ENCODE peak calls at places on chromosomes 12 and 14, in six cellular contexts. Y is mammary epithelial cell, O is endothelial cell of umbilical vein, S is OCI-LY7, J is Peyer's patch, X is pancreas. Z is an unnamed sample.

GRCh38 chr12:113040722-113041168 is 15.8 kb upstream of the DTX1 start:
- DNase-seq in J (no peak), X (peak; percentile 37), O (peak; percentile 72), S (no peak), Y (peak; percentile 98), Z (no peak)

GRCh38 chr14:20376071-20376588 is 32.7 kb downstream of the PARP2 start:
- DNase-seq in O (no peak), Y (no peak), J (peak; percentile 88), X (no peak), S (no peak), Z (no peak)

GRCh38 chr14:75254381-75254821 is 24.2 kb upstream of the FOS start:
- DNase-seq in J (peak; percentile 87), Y (peak; percentile 99), O (no peak), X (peak; percentile 72), S (no peak), Z (no peak)

GRCh38 chr14:69999246-69999645 is 120.0 kb downstream of the SMOC1 start:
- DNase-seq in X (peak; percentile 79), O (peak; percentile 77), Y (peak; percentile 100), J (no peak), S (no peak), Z (no peak)

GRCh38 chr14:92651793-92652382 is 96.5 kb downstream of the LGMN start:
- DNase-seq in J (peak; percentile 69), Y (no peak), X (peak; percentile 48), O (no peak), S (no peak), Z (peak; percentile 52)

GRCh38 chr14:99758121-99758871 is 34.9 kb upstream of the EML1 start:
- DNase-seq in J (peak; percentile 39), Y (peak; percentile 84), O (peak; percentile 84), X (no peak), S (no peak), Z (no peak)

GRCh38 chr12:95836185-95836609 is 22.6 kb upstream of the SNRPF start:
- DNase-seq in Y (peak; percentile 80), X (no peak), S (no peak), O (peak; percentile 87), J (no peak), Z (no peak)

GRCh38 chr14:69441948-69442347 is 42.6 kb upstream of the PLEKHD1 start:
- DNase-seq in O (no peak), X (no peak), J (no peak), Y (no peak), S (peak; percentile 88), Z (no peak)

GRCh38 chr14:75418779-75419768 is 8.7 kb upstream of the JDP2 start:
- DNase-seq in Y (no peak), X (no peak), S (peak; percentile 74), J (peak; percentile 61), O (no peak), Z (no peak)

GRCh38 chr12:76310110-76310509 is 38.1 kb downstream of the BBS10 start:
- DNase-seq in O (no peak), Y (peak; percentile 72), J (no peak), X (no peak), S (no peak), Z (no peak)

GRCh38 chr14:58765375-58765774 is 127.6 kb downstream of the DACT1 start:
- DNase-seq in S (no peak), Y (no peak), O (no peak), J (no peak), X (no peak), Z (no peak)

GRCh38 chr12:29655861-29656260 is 127.9 kb downstream of the TMTC1 start:
- DNase-seq in O (no peak), S (no peak), J (no peak), X (no peak), Y (no peak), Z (no peak)

GRCh38 chr12:57611116-57611809 is at the start of gene ARHGEF25:
- DNase-seq in Y (no peak), X (peak; percentile 61), S (no peak), O (peak; percentile 24), J (peak; percentile 63), Z (no peak)

GRCh38 chr12:120825337-120825736 is 78.8 kb downstream of the SPPL3 start:
- DNase-seq in S (no peak), J (no peak), O (no peak), X (no peak), Y (no peak), Z (no peak)

GRCh38 chr12:88448337-88448944 is 131.8 kb downstream of the KITLG start:
- DNase-seq in O (no peak), X (no peak), J (no peak), Y (no peak), S (no peak), Z (no peak)

GRCh38 chr14:99468081-99468480 is 12.6 kb downstream of the SETD3 start:
- DNase-seq in J (no peak), Y (no peak), X (no peak), O (no peak), S (no peak), Z (no peak)

GRCh38 chr14:20683125-20683895 is 1.1 kb upstream of the RNASE4 start:
- DNase-seq in Y (peak; percentile 87), J (peak; percentile 75), X (peak; percentile 74), O (peak; percentile 86), S (peak; percentile 82), Z (peak; percentile 79)

GRCh38 chr14:76500011-76500410 is 124.1 kb downstream of the ESRRB start:
- DNase-seq in O (no peak), Y (no peak), X (no peak), J (no peak), S (no peak), Z (no peak)

GRCh38 chr12:55708695-55709233 is 1.1 kb upstream of the ITGA7 start:
- DNase-seq in O (no peak), X (no peak), S (no peak), J (no peak), Y (no peak), Z (no peak)

GRCh38 chr14:34971801-34972200 is 11.0 kb upstream of the SRP54 start:
- DNase-seq in S (no peak), X (no peak), Y (no peak), J (no peak), O (peak; percentile 12), Z (no peak)

GRCh38 chr12:3698218-3698974 is 54.5 kb downstream of the CRACR2A start:
- DNase-seq in S (no peak), O (peak; percentile 68), Y (peak; percentile 84), J (no peak), X (no peak), Z (no peak)

GRCh38 chr14:68283378-68284123 is 464.0 kb downstream of the RAD51B start:
- DNase-seq in J (peak; percentile 49), Y (no peak), S (peak; percentile 96), O (no peak), X (no peak), Z (peak; percentile 62)

GRCh38 chr14:87483651-87484260 is 509.2 kb downstream of the GALC start:
- DNase-seq in O (no peak), Y (peak; percentile 76), S (no peak), J (no peak), X (no peak), Z (no peak)
- H3K9me3 ChIP-seq in O (peaks cover 1% of the 10 kb centered on the region), Y (no peaks in the 10 kb centered on the region), S (no peaks in the 10 kb centered on the region), J (no peaks in the 10 kb centered on the region), X (no peaks in the 10 kb centered on the region), Z (no peaks in the 10 kb centered on the region)

GRCh38 chr12:2580821-2581220 is 213.9 kb upstream of the FKBP4 start:
- DNase-seq in J (no peak), O (no peak), S (no peak), Y (no peak), X (no peak), Z (no peak)

GRCh38 chr12:2583642-2584041 is 211.1 kb upstream of the FKBP4 start:
- DNase-seq in O (no peak), J (peak; percentile 20), S (no peak), X (no peak), Y (no peak), Z (no peak)

GRCh38 chr12:2581293-2582045 is 213.3 kb upstream of the FKBP4 start:
- DNase-seq in J (no peak), O (no peak), Y (no peak), X (no peak), S (no peak), Z (no peak)

GRCh38 chr12:2586159-2587035 is 208.4 kb upstream of the FKBP4 start:
- DNase-seq in S (no peak), O (no peak), X (no peak), Y (no peak), J (no peak), Z (no peak)

DNA sequence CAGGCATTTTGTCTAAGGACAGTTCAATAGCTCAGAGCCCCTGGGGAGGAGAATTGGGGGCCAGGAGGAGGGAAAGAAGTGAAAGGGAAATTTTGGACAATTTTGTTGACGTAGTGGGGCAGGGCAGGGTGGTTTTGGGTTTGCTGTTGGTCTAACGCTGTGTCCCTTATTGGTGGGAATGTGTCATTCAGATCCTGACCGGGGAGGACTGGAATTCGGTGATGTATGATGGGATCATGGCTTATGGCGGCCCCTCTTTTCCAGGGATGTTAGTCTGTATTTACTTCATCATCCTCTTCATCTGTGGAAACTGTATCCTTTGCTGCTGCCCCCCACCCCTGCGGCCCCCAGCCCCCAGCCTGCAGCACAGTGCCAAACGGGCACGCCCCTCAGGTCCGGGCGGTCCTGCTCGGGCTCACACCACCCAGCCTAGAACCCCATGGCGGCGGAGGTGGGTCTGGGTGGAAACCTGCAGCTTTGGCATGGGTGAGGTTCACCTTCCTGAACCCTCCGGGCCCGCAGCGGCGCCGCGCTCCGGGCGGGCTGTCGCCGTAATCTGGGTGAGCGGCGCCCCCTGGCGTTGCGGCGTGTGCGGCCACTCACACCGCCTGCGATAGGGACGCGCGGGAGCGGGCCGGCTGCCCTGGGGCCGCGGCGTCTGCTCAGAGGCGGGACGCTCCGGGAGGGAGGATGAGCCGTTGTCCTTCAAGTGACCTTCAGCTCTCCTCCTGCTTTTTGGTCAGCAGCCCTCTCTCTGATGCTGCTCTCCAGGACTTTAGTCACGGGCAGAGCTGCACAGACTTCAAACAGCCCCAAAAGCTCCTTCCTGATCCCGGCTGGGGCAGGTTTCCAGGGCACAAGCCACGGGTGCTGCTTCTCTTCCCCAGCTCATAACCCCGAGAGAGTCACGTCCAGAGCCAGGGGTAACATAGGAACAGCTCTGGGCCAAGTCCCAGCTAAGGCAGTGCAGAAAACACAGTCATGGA is 211.8 kb upstream of the FKBP4 start:
- DNase-seq in S (peak; percentile 48), O (peak; percentile 20), X (peak; percentile 21), J (peak; percentile 84), Y (peak; percentile 25), Z (peak; percentile 10)
- H3K4me3 ChIP-seq in S (no peak overlapping the region), O (no peak overlapping the region), X (peak overlapping the region; percentile 30), J (no peak overlapping the region), Y (no peak overlapping the region), Z (no peak overlapping the region)

GRCh38 chr14:104227806-104228205 is 89.4 kb downstream of the KIF26A start:
- DNase-seq in O (no peak), S (peak; percentile 33), J (no peak), X (no peak), Y (no peak), Z (no peak)

GRCh38 chr14:104229621-104230041 is 91.2 kb downstream of the KIF26A start:
- DNase-seq in S (no peak), J (no peak), Y (no peak), X (no peak), O (no peak), Z (no peak)

GRCh38 chr14:104228221-104228620 is 89.8 kb downstream of the KIF26A start:
- DNase-seq in X (no peak), Y (no peak), J (peak; percentile 39), O (no peak), S (no peak), Z (no peak)

GRCh38 chr14:104230119-104230885 is 91.9 kb downstream of the KIF26A start:
- DNase-seq in Y (no peak), O (no peak), S (no peak), X (no peak), J (peak; percentile 23), Z (no peak)

GRCh38 chr14:104228716-104229620 is 90.6 kb downstream of the KIF26A start:
- DNase-seq in Y (no peak), S (no peak), O (no peak), J (peak; percentile 43), X (no peak), Z (no peak)
- H3K9me3 ChIP-seq in Y (peaks cover 30% of the 10 kb centered on the region), S (peaks cover 9% of the 10 kb centered on the region), O (no peaks in the 10 kb centered on the region), J (peaks cover 12% of the 10 kb centered on the region), X (no peaks in the 10 kb centered on the region), Z (no peaks in the 10 kb centered on the region)

GRCh38 chr12:130668286-130669204 is 47.6 kb downstream of the RIMBP2 start:
- DNase-seq in Y (no peak), X (no peak), J (peak; percentile 12), S (no peak), O (no peak), Z (no peak)
- H3K4me3 ChIP-seq in Y (no peak overlapping the region), X (no peak overlapping the region), J (no peak overlapping the region), S (no peak overlapping the region), O (no peak overlapping the region), Z (no peak overlapping the region)

Z was measured in CD4-positive, alpha-beta memory T cell.